ENCODE peak calls at places on chromosomes 13 and 19, in four cellular contexts. One of them, this sample, is unnamed.
A peak's percentile ranks its signal among the peaks of the same experiment; 100 is the strongest.

GRCh38 chr19:861756-862528 is 2.5 kb downstream of the CFD start:
- DNase-seq in DMS53: peak; percentile 74
- DNase-seq in activated CD4-positive, alpha-beta T cell treated with anti-CD3 and anti-CD28 coated beads, Interleukin-2, amount 50 U/mL, for 4 hours: peak; percentile 63
- DNase-seq in islet precursor cell: peak; percentile 84
- DNase-seq in this sample: peak; percentile 66

GRCh38 chr13:94568443-94568842 is 27.5 kb downstream of the TGDS start:
- DNase-seq in DMS53: no peak
- DNase-seq in activated CD4-positive, alpha-beta T cell treated with anti-CD3 and anti-CD28 coated beads, Interleukin-2, amount 50 U/mL, for 4 hours: no peak
- DNase-seq in islet precursor cell: no peak
- DNase-seq in this sample: no peak

GRCh38 chr13:33392794-33393371 is 107.3 kb upstream of the STARD13 start:
- DNase-seq in DMS53: no peak
- DNase-seq in activated CD4-positive, alpha-beta T cell treated with anti-CD3 and anti-CD28 coated beads, Interleukin-2, amount 50 U/mL, for 4 hours: no peak
- DNase-seq in islet precursor cell: no peak
- DNase-seq in this sample: no peak

GRCh38 chr13:106418556-106418955 is 116.9 kb downstream of the EFNB2 start:
- DNase-seq in DMS53: no peak
- DNase-seq in activated CD4-positive, alpha-beta T cell treated with anti-CD3 and anti-CD28 coated beads, Interleukin-2, amount 50 U/mL, for 4 hours: no peak
- DNase-seq in islet precursor cell: no peak
- DNase-seq in this sample: no peak

GRCh38 chr13:46679369-46680180 is 117.4 kb downstream of the ESD start:
- DNase-seq in DMS53: no peak
- DNase-seq in activated CD4-positive, alpha-beta T cell treated with anti-CD3 and anti-CD28 coated beads, Interleukin-2, amount 50 U/mL, for 4 hours: no peak
- DNase-seq in islet precursor cell: no peak
- DNase-seq in this sample: peak; percentile 42

GRCh38 chr19:55451522-55452380 is 8.7 kb upstream of the SHISA7 start:
- DNase-seq in DMS53: peak; percentile 59
- DNase-seq in activated CD4-positive, alpha-beta T cell treated with anti-CD3 and anti-CD28 coated beads, Interleukin-2, amount 50 U/mL, for 4 hours: no peak
- DNase-seq in islet precursor cell: peak; percentile 51
- DNase-seq in this sample: no peak

GRCh38 chr19:50794074-50794777 is 4.0 kb downstream of the ACP4 start:
- DNase-seq in DMS53: peak; percentile 84
- DNase-seq in activated CD4-positive, alpha-beta T cell treated with anti-CD3 and anti-CD28 coated beads, Interleukin-2, amount 50 U/mL, for 4 hours: no peak
- DNase-seq in islet precursor cell: no peak
- DNase-seq in this sample: peak; percentile 38

GRCh38 chr13:43057653-43058317 is 34.4 kb downstream of the DNAJC15 start:
- DNase-seq in DMS53: peak; percentile 4
- DNase-seq in activated CD4-positive, alpha-beta T cell treated with anti-CD3 and anti-CD28 coated beads, Interleukin-2, amount 50 U/mL, for 4 hours: no peak
- DNase-seq in islet precursor cell: peak; percentile 93
- DNase-seq in this sample: no peak

GRCh38 chr19:18053571-18054219 is 33.0 kb downstream of the IL12RB1 start:
- DNase-seq in DMS53: peak; percentile 26
- DNase-seq in activated CD4-positive, alpha-beta T cell treated with anti-CD3 and anti-CD28 coated beads, Interleukin-2, amount 50 U/mL, for 4 hours: no peak
- DNase-seq in islet precursor cell: no peak
- DNase-seq in this sample: no peak

This sample was measured in transverse colon.